ENCODE peak calls at places on chromosomes 2 and 18, in five cellular contexts. W is lower lobe of right lung, Q is colonic mucosa, K is OCI-LY7, G is heart left ventricle. J is an unnamed sample.

GRCh38 chr18:24459772-24460171 is 665 bp upstream of the HRH4 start:
- DNase-seq in W (no peak), Q (no peak), K (no peak), G (no peak), J (no peak)

GRCh38 chr2:25168256-25169072 is at the start of gene POMC:
- DNase-seq in W (peak; percentile 55), Q (no peak), K (no peak), G (peak; percentile 38), J (peak; percentile 12)

GRCh38 chr2:105809723-105810122 is 65.0 kb downstream of the NCK2 start:
- DNase-seq in W (no peak), Q (no peak), K (no peak), G (no peak), J (no peak)

GRCh38 chr2:128784626-128785306 is 466.1 kb upstream of the HS6ST1 start:
- DNase-seq in W (no peak), Q (no peak), K (no peak), G (no peak), J (no peak)

GRCh38 chr2:118112771-118113334 is 24.6 kb downstream of the INSIG2 start:
- DNase-seq in W (no peak), Q (no peak), K (no peak), G (no peak), J (no peak)

GRCh38 chr2:22450831-22451230 is 934.1 kb upstream of the KLHL29 start:
- DNase-seq in W (no peak), Q (no peak), K (no peak), G (peak; percentile 18), J (peak; percentile 4)

GRCh38 chr2:58289029-58289428 is 47.9 kb upstream of the FANCL start:
- DNase-seq in W (no peak), Q (no peak), K (no peak), G (no peak), J (no peak)

GRCh38 chr18:79117380-79117779 is 48.2 kb downstream of the ATP9B start:
- DNase-seq in W (peak; percentile 54), Q (no peak), K (no peak), G (no peak), J (no peak)

GRCh38 chr2:38945372-38945771 is 55.7 kb downstream of the ARHGEF33 start:
- DNase-seq in W (no peak), Q (no peak), K (no peak), G (no peak), J (no peak)

GRCh38 chr18:57776767-57777166 is 26.3 kb downstream of the ATP8B1 start:
- DNase-seq in W (no peak), Q (no peak), K (no peak), G (no peak), J (no peak)

GRCh38 chr18:31660763-31661162 is 23.6 kb downstream of the B4GALT6 start:
- DNase-seq in W (no peak), Q (no peak), K (no peak), G (no peak), J (no peak)

GRCh38 chr2:24825883-24826800 is 32.9 kb downstream of the CENPO start:
- DNase-seq in W (no peak), Q (no peak), K (peak; percentile 25), G (no peak), J (no peak)

GRCh38 chr18:6644841-6645240 is 84.7 kb upstream of the ARHGAP28 start:
- DNase-seq in W (no peak), Q (no peak), K (no peak), G (no peak), J (no peak)

GRCh38 chr2:240319855-240320560 is 115.5 kb upstream of the GPC1 start:
- DNase-seq in W (no peak), Q (no peak), K (no peak), G (no peak), J (no peak)

GRCh38 chr18:25047983-25048382 is 304.0 kb downstream of the ZNF521 start:
- DNase-seq in W (no peak), Q (no peak), K (no peak), G (no peak), J (no peak)

GRCh38 chr2:107303964-107304363 is 418.0 kb upstream of the ST6GAL2 start:
- DNase-seq in W (no peak), Q (no peak), K (no peak), G (no peak), J (no peak)

GRCh38 chr2:121376851-121377250 is 91.8 kb upstream of the TFCP2L1 start:
- DNase-seq in W (no peak), Q (no peak), K (no peak), G (no peak), J (no peak)

GRCh38 chr2:15943378-15943851 is 3.1 kb downstream of the MYCN start:
- DNase-seq in W (no peak), Q (peak; percentile 37), K (no peak), G (peak; percentile 51), J (no peak)

GRCh38 chr2:99279969-99280695 is 20.9 kb downstream of the LYG1 start:
- DNase-seq in W (no peak), Q (no peak), K (no peak), G (no peak), J (no peak)

GRCh38 chr2:233867993-233868532 is at the start of gene MSL3B:
- DNase-seq in W (peak; percentile 58), Q (peak; percentile 49), K (no peak), G (peak; percentile 36), J (no peak)

GRCh38 chr2:100959225-100959880 is 42.7 kb upstream of the RPL31 start:
- DNase-seq in W (no peak), Q (no peak), K (no peak), G (no peak), J (no peak)

GRCh38 chr18:36737321-36737720 is 91.5 kb downstream of the TPGS2 start:
- DNase-seq in W (no peak), Q (no peak), K (no peak), G (no peak), J (no peak)

GRCh38 chr2:151024696-151025095 is 237.0 kb downstream of the RBM43 start:
- DNase-seq in W (no peak), Q (no peak), K (no peak), G (no peak), J (no peak)

GRCh38 chr18:2316082-2316481 is 255.2 kb downstream of the METTL4 start:
- DNase-seq in W (no peak), Q (no peak), K (no peak), G (no peak), J (no peak)

GRCh38 chr2:137771064-137771463 is 193.2 kb upstream of the HNMT start:
- DNase-seq in W (no peak), Q (no peak), K (no peak), G (no peak), J (no peak)

GRCh38 chr2:54945401-54946219 is 104.6 kb downstream of the RTN4 start:
- DNase-seq in W (no peak), Q (no peak), K (no peak), G (peak; percentile 48), J (no peak)

GRCh38 chr2:169584005-169584877 is at the start of gene PPIG:
- DNase-seq in W (peak; percentile 95), Q (peak; percentile 93), K (peak; percentile 94), G (peak; percentile 94), J (peak; percentile 93)

GRCh38 chr2:84904717-84905174 is 710 bp upstream of the TMSB10 start:
- DNase-seq in W (peak; percentile 90), Q (peak; percentile 88), K (peak; percentile 28), G (peak; percentile 88), J (peak; percentile 57)

GRCh38 chr18:1657888-1658287 is 753.2 kb downstream of the ADCYAP1 start:
- DNase-seq in W (no peak), Q (no peak), K (no peak), G (no peak), J (no peak)

GRCh38 chr2:51251356-51251755 is 219.4 kb upstream of the NRXN1 start:
- DNase-seq in W (no peak), Q (no peak), K (no peak), G (no peak), J (no peak)

GRCh38 chr2:236507393-236508085 is 62.1 kb upstream of the ACKR3 start:
- DNase-seq in W (peak; percentile 79), Q (no peak), K (no peak), G (peak; percentile 57), J (peak; percentile 87)
- H3K4me3 ChIP-seq in W (peak overlapping the region; percentile 47), Q (peak overlapping the region; percentile 20), K (no peak overlapping the region), G (peak overlapping the region; percentile 36), J (peak overlapping the region; percentile 41)

DNA sequence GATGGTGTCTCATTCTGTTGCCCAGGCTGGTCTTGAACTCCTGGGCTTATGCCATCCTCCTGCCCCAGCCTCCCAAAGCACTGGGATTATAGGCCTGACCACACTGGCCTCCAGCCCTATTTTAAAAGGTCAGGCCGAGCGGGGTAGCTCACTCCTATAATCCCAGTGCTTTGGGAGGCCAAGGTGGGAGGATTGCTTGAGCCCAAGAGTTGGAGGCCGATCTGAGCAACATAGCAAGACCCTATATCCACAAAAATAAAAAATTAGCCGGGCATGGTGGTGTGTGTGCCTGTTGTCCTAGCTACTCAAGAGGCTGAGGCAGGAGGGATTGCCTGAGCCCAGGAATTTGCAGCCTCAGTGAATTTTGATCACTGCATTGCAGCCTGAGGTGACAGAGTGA is 3.9 kb downstream of the CAB39 start:
- DNase-seq in W (no peak), Q (no peak), K (no peak), G (no peak), J (no peak)
- H3K4me1 ChIP-seq in W (peaks cover 72% of the 10 kb centered on the region), Q (peaks cover 20% of the 10 kb centered on the region), K (peaks cover 78% of the 10 kb centered on the region), G (peaks cover 70% of the 10 kb centered on the region), J (no peaks in the 10 kb centered on the region)

GRCh38 chr2:46264447-46264846 is 32.8 kb upstream of the EPAS1 start:
- DNase-seq in W (no peak), Q (no peak), K (no peak), G (no peak), J (no peak)
- H3K4me3 ChIP-seq in W (no peak overlapping the region), Q (no peak overlapping the region), K (no peak overlapping the region), G (no peak overlapping the region), J (no peak overlapping the region)

DNA sequence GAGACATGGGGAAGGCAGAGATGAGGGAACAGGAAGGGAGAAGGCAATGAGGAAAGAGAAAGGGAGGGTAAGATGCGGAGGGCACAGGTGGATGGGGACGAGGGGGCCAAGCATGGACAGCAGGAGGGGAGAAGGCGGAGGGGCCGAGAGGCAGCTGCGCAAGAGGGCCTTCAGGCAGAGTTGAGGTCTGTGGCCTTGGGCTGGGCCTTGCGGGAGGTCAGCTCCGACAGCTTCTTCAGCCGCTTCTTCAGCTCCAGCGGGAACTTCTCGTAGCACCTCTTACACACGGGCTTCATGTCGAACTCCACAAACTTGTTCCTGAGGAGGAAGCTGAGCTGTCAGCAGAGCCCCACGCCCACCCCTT is 6.9 kb upstream of the GPR17 start:
- DNase-seq in W (no peak), Q (no peak), K (no peak), G (no peak), J (no peak)
- H3K4me1 ChIP-seq in W (peaks cover 57% of the 10 kb centered on the region), Q (no peaks in the 10 kb centered on the region), K (peaks cover 11% of the 10 kb centered on the region), G (peaks cover 70% of the 10 kb centered on the region), J (no peaks in the 10 kb centered on the region)

DNA sequence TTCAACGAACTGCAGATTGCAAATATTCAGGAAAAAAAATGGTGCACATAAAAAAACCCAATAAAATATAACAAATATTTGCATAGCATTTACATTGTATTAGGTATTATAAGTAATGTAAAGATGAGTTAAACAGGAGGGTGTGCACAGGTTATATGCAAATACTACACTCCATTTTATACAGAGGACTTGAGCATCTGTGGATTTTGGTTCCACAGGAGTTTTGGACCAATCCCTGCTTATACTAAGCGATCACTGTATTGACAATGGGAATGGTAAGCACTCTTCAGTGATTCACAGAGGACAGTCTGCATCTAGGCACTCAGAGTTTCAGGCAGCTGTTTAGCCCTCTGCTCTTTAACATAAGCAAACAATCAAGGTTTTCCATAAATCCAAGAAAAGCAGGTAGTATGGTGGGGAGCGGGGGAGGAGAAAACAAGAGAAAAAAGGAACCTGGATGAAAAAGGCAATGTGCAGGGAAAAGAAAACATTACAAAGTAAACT is 206.0 kb upstream of the PARD3B start:
- DNase-seq in W (no peak), Q (no peak), K (no peak), G (no peak), J (no peak)
- H3K4me3 ChIP-seq in W (no peak overlapping the region), Q (no peak overlapping the region), K (no peak overlapping the region), G (no peak overlapping the region), J (no peak overlapping the region)